ENCODE peak calls at places on chromosome 15, in five cellular contexts. A, W, V, I and N are unnamed samples. For H3K4me1 and H3K27me3, the result is how much of the 10 kb centered on the place peaks cover.

GRCh38 chr15:80563372-80563997 is 131.6 kb upstream of the ABHD17C start:
- DNase-seq in V (no peak), W (no peak), A (no peak), I (no peak), N (no peak)

GRCh38 chr15:48001393-48002059 is 119.3 kb upstream of the SLC24A5 start:
- DNase-seq in I (no peak), V (no peak), A (no peak), W (no peak), N (no peak)

GRCh38 chr15:25933456-25934158 is 70.5 kb upstream of the ATP10A start:
- DNase-seq in W (peak), V (peak), A (peak), I (peak), N (peak)

GRCh38 chr15:37106490-37107001 is 6.2 kb upstream of the MEIS2 start:
- DNase-seq in W (no peak), A (no peak), V (no peak), I (peak), N (peak)

GRCh38 chr15:49864251-49864650 is 243.4 kb downstream of the DTWD1 start:
- DNase-seq in V (no peak), A (no peak), I (no peak), W (no peak), N (no peak)

GRCh38 chr15:32646304-32646703 is 4.8 kb downstream of the SCG5 start:
- DNase-seq in W (no peak), A (no peak), V (no peak), I (no peak), N (no peak)

GRCh38 chr15:54518145-54518941 is 540.1 kb downstream of the UNC13C start:
- DNase-seq in V (no peak), I (no peak), W (no peak), A (no peak), N (no peak)

GRCh38 chr15:58518626-58519025 is 86.8 kb downstream of the LIPC start:
- DNase-seq in A (no peak), V (peak), I (no peak), W (no peak), N (no peak)

GRCh38 chr15:55196011-55196410 is 730 bp downstream of the RSL24D1 start:
- DNase-seq in V (no peak), A (no peak), W (no peak), I (peak), N (no peak)

GRCh38 chr15:89377842-89378698 is 43.4 kb upstream of the POLG start:
- DNase-seq in W (no peak), A (no peak), V (peak), I (no peak), N (no peak)

GRCh38 chr15:25784141-25784540 is 79.0 kb downstream of the ATP10A start:
- DNase-seq in W (no peak), I (no peak), A (peak), V (no peak), N (no peak)

GRCh38 chr15:69394556-69395282 is 19.4 kb upstream of the KIF23 start:
- DNase-seq in V (peak), W (peak), A (peak), I (peak), N (peak)

GRCh38 chr15:45185069-45185779 is 2.5 kb downstream of the SHF start:
- DNase-seq in I (no peak), A (no peak), V (no peak), W (no peak), N (no peak)
- H3K4me3 ChIP-seq in I (no peak), A (no peak), V (no peak), W (no peak), N (no peak)

GRCh38 chr15:91864669-91865068 is 11.2 kb downstream of the SLCO3A1 start:
- DNase-seq in A (no peak), W (no peak), V (no peak), I (no peak), N (no peak)
- H3K4me1 ChIP-seq in A (under half), W (under half), V (half or more), I (under half), N (under half)

DNA sequence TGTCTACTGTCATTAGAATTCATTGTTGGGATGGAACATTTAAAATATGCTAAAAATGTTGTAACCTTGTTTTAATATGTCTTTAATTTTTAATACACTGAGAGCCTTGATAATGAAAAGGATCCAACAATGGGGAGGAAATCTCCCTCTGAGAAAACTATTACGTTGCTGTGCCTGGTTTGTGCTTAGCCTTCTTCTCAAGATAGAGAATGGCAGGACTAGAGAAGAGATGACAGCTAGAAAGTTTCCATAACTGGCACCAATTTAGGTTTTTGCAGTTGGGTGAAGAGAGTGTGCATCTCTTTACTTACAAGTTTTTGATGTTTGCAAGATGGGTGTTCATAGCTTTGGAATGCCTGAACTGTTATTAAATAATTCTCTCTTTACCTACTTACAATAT is 42.6 kb upstream of the NANOGP8 start:
- DNase-seq in A (no peak), W (no peak), I (no peak), V (no peak), N (no peak)
- H3K27me3 ChIP-seq in A (under half), W (under half), I (under half), V (under half), N (under half)

GRCh38 chr15:84599906-84600305 is 903 bp upstream of the ZSCAN2 start:
- DNase-seq in I (no peak), A (no peak), W (no peak), V (no peak), N (no peak)
- H3K4me3 ChIP-seq in I (no peak), A (no peak), W (peak), V (no peak), N (no peak)